ENCODE peak calls at places on chromosomes 16 and 17, in eight cellular contexts. One of them, this sample, is unnamed.

GRCh38 chr17:77233635-77234334 is 93.0 kb downstream of the SEC14L1 start:
- DNase-seq in activated CD8-positive, alpha-beta T cell treated with anti-CD3 and anti-CD28 coated beads for 36 hours: peak
- DNase-seq in fibroblast of lung: peak
- DNase-seq in mesothelial cell of epicardium: no peak
- DNase-seq in cardiac fibroblast: peak
- DNase-seq in astrocyte of the spinal cord: peak
- DNase-seq in endothelial cell: no peak
- DNase-seq in H9: no peak
- DNase-seq in this sample: no peak

GRCh38 chr17:32976605-32977004 is 15.0 kb upstream of the SPACA3 start:
- DNase-seq in activated CD8-positive, alpha-beta T cell treated with anti-CD3 and anti-CD28 coated beads for 36 hours: no peak
- DNase-seq in fibroblast of lung: no peak
- DNase-seq in mesothelial cell of epicardium: no peak
- DNase-seq in cardiac fibroblast: no peak
- DNase-seq in astrocyte of the spinal cord: no peak
- DNase-seq in endothelial cell: no peak
- DNase-seq in H9: no peak
- DNase-seq in this sample: no peak

GRCh38 chr16:27326738-27327585 is 13.2 kb downstream of the IL4R start:
- DNase-seq in activated CD8-positive, alpha-beta T cell treated with anti-CD3 and anti-CD28 coated beads for 36 hours: peak
- DNase-seq in fibroblast of lung: peak
- DNase-seq in mesothelial cell of epicardium: no peak
- DNase-seq in cardiac fibroblast: peak
- DNase-seq in astrocyte of the spinal cord: peak
- DNase-seq in endothelial cell: peak
- DNase-seq in H9: peak
- DNase-seq in this sample: no peak

GRCh38 chr16:77059441-77059840 is 131.5 kb upstream of the MON1B start:
- DNase-seq in activated CD8-positive, alpha-beta T cell treated with anti-CD3 and anti-CD28 coated beads for 36 hours: no peak
- DNase-seq in fibroblast of lung: peak
- DNase-seq in mesothelial cell of epicardium: no peak
- DNase-seq in cardiac fibroblast: no peak
- DNase-seq in astrocyte of the spinal cord: no peak
- DNase-seq in endothelial cell: no peak
- DNase-seq in H9: no peak
- DNase-seq in this sample: no peak

GRCh38 chr17:9900744-9901143 is 4.3 kb downstream of the RCVRN start:
- DNase-seq in activated CD8-positive, alpha-beta T cell treated with anti-CD3 and anti-CD28 coated beads for 36 hours: no peak
- DNase-seq in fibroblast of lung: no peak
- DNase-seq in mesothelial cell of epicardium: no peak
- DNase-seq in cardiac fibroblast: no peak
- DNase-seq in astrocyte of the spinal cord: peak
- DNase-seq in endothelial cell: no peak
- DNase-seq in H9: no peak
- DNase-seq in this sample: no peak

GRCh38 chr16:49050607-49051006 is 231.0 kb downstream of the CBLN1 start:
- DNase-seq in activated CD8-positive, alpha-beta T cell treated with anti-CD3 and anti-CD28 coated beads for 36 hours: no peak
- DNase-seq in fibroblast of lung: no peak
- DNase-seq in mesothelial cell of epicardium: no peak
- DNase-seq in cardiac fibroblast: no peak
- DNase-seq in astrocyte of the spinal cord: no peak
- DNase-seq in endothelial cell: no peak
- DNase-seq in H9: no peak
- DNase-seq in this sample: no peak

GRCh38 chr16:22967696-22968095 is 153.7 kb downstream of the HS3ST2 start:
- DNase-seq in activated CD8-positive, alpha-beta T cell treated with anti-CD3 and anti-CD28 coated beads for 36 hours: no peak
- DNase-seq in fibroblast of lung: no peak
- DNase-seq in mesothelial cell of epicardium: no peak
- DNase-seq in cardiac fibroblast: no peak
- DNase-seq in astrocyte of the spinal cord: no peak
- DNase-seq in endothelial cell: no peak
- DNase-seq in H9: no peak
- DNase-seq in this sample: no peak

GRCh38 chr16:3717235-3718018 is at the start of gene TRAP1:
- DNase-seq in activated CD8-positive, alpha-beta T cell treated with anti-CD3 and anti-CD28 coated beads for 36 hours: peak
- DNase-seq in fibroblast of lung: peak
- DNase-seq in mesothelial cell of epicardium: peak
- DNase-seq in cardiac fibroblast: peak
- DNase-seq in astrocyte of the spinal cord: peak
- DNase-seq in endothelial cell: peak
- DNase-seq in H9: peak
- DNase-seq in this sample: peak

DNA sequence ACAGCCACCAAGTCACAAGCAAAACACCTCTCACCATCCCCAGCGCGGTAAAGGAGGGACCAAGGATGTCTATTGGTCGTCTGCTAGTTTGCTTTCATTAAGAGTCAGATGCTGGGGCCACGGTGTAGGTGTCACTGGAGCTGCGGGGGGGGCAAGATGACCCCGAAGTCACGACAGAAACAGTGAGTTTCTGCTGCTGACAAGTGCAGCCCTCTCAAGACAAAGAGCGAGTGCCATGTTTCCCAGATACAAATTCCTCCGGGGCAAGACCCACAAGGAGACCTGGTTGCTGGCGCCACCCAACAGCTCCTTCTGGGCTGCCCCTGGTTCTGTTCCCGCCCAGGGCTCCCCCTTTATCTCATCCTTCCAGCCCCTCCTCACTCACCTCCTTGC is 689 bp downstream of the NCBP3 start:
- DNase-seq in activated CD8-positive, alpha-beta T cell treated with anti-CD3 and anti-CD28 coated beads for 36 hours: peak
- DNase-seq in fibroblast of lung: peak
- DNase-seq in mesothelial cell of epicardium: no peak
- DNase-seq in cardiac fibroblast: no peak
- DNase-seq in astrocyte of the spinal cord: peak
- DNase-seq in endothelial cell: no peak
- DNase-seq in H9: no peak
- DNase-seq in this sample: no peak
- TF ChIP-seq CTCF in activated CD8-positive, alpha-beta T cell treated with anti-CD3 and anti-CD28 coated beads for 36 hours: no peak
- TF ChIP-seq CTCF in fibroblast of lung: no peak
- TF ChIP-seq CTCF in mesothelial cell of epicardium: no peak
- TF ChIP-seq CTCF in cardiac fibroblast: no peak
- TF ChIP-seq CTCF in astrocyte of the spinal cord: no peak
- TF ChIP-seq CTCF in endothelial cell: no peak
- TF ChIP-seq CTCF in H9: no peak
- TF ChIP-seq CTCF in this sample: no peak

GRCh38 chr17:82083533-82084359 is 14.3 kb downstream of the FASN start:
- DNase-seq in activated CD8-positive, alpha-beta T cell treated with anti-CD3 and anti-CD28 coated beads for 36 hours: no peak
- DNase-seq in fibroblast of lung: no peak
- DNase-seq in mesothelial cell of epicardium: no peak
- DNase-seq in cardiac fibroblast: no peak
- DNase-seq in astrocyte of the spinal cord: no peak
- DNase-seq in endothelial cell: no peak
- DNase-seq in H9: no peak
- DNase-seq in this sample: no peak
- TF ChIP-seq CTCF in activated CD8-positive, alpha-beta T cell treated with anti-CD3 and anti-CD28 coated beads for 36 hours: no peak
- TF ChIP-seq CTCF in fibroblast of lung: no peak
- TF ChIP-seq CTCF in mesothelial cell of epicardium: no peak
- TF ChIP-seq CTCF in cardiac fibroblast: no peak
- TF ChIP-seq CTCF in astrocyte of the spinal cord: no peak
- TF ChIP-seq CTCF in endothelial cell: no peak
- TF ChIP-seq CTCF in H9: no peak
- TF ChIP-seq CTCF in this sample: no peak

DNA sequence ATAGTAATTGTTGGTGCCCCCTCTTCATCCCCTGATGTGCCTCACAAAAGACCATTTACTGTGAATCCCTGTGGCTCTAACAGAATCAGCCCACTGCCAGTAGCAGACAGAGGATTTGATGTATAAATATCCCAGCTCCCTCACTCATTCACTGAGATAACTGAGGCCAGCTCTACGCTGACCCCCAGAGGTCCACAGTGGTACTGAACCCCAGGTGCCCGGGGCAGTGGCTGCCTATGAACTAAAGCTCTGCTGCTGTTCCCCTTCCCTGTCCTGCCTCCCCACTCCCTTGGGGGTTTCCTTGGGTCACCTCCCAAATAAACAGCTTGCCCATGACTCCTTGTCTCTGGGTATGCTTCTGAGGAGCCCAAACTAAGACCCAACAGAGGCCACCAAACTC is 295.8 kb downstream of the FOXL1 start:
- DNase-seq in activated CD8-positive, alpha-beta T cell treated with anti-CD3 and anti-CD28 coated beads for 36 hours: peak
- DNase-seq in fibroblast of lung: no peak
- DNase-seq in mesothelial cell of epicardium: no peak
- DNase-seq in cardiac fibroblast: peak
- DNase-seq in astrocyte of the spinal cord: no peak
- DNase-seq in endothelial cell: peak
- DNase-seq in H9: peak
- DNase-seq in this sample: peak
- TF ChIP-seq CTCF in activated CD8-positive, alpha-beta T cell treated with anti-CD3 and anti-CD28 coated beads for 36 hours: peak
- TF ChIP-seq CTCF in fibroblast of lung: peak
- TF ChIP-seq CTCF in mesothelial cell of epicardium: peak
- TF ChIP-seq CTCF in cardiac fibroblast: peak
- TF ChIP-seq CTCF in astrocyte of the spinal cord: peak
- TF ChIP-seq CTCF in endothelial cell: peak
- TF ChIP-seq CTCF in H9: peak
- TF ChIP-seq CTCF in this sample: peak

GRCh38 chr17:50519141-50519834 is 11.0 kb downstream of the MYCBPAP start:
- DNase-seq in activated CD8-positive, alpha-beta T cell treated with anti-CD3 and anti-CD28 coated beads for 36 hours: no peak
- DNase-seq in fibroblast of lung: no peak
- DNase-seq in mesothelial cell of epicardium: no peak
- DNase-seq in cardiac fibroblast: peak
- DNase-seq in astrocyte of the spinal cord: no peak
- DNase-seq in endothelial cell: no peak
- DNase-seq in H9: no peak
- DNase-seq in this sample: no peak

GRCh38 chr17:50518265-50519023 is 10.2 kb downstream of the MYCBPAP start:
- DNase-seq in activated CD8-positive, alpha-beta T cell treated with anti-CD3 and anti-CD28 coated beads for 36 hours: no peak
- DNase-seq in fibroblast of lung: no peak
- DNase-seq in mesothelial cell of epicardium: no peak
- DNase-seq in cardiac fibroblast: no peak
- DNase-seq in astrocyte of the spinal cord: peak
- DNase-seq in endothelial cell: no peak
- DNase-seq in H9: no peak
- DNase-seq in this sample: no peak

GRCh38 chr17:50521517-50521916 is 11.0 kb upstream of the EPN3 start:
- DNase-seq in activated CD8-positive, alpha-beta T cell treated with anti-CD3 and anti-CD28 coated beads for 36 hours: no peak
- DNase-seq in fibroblast of lung: no peak
- DNase-seq in mesothelial cell of epicardium: no peak
- DNase-seq in cardiac fibroblast: no peak
- DNase-seq in astrocyte of the spinal cord: no peak
- DNase-seq in endothelial cell: no peak
- DNase-seq in H9: no peak
- DNase-seq in this sample: no peak

GRCh38 chr17:50522766-50523165 is 9.8 kb upstream of the EPN3 start:
- DNase-seq in activated CD8-positive, alpha-beta T cell treated with anti-CD3 and anti-CD28 coated beads for 36 hours: no peak
- DNase-seq in fibroblast of lung: no peak
- DNase-seq in mesothelial cell of epicardium: no peak
- DNase-seq in cardiac fibroblast: no peak
- DNase-seq in astrocyte of the spinal cord: no peak
- DNase-seq in endothelial cell: no peak
- DNase-seq in H9: no peak
- DNase-seq in this sample: no peak

DNA sequence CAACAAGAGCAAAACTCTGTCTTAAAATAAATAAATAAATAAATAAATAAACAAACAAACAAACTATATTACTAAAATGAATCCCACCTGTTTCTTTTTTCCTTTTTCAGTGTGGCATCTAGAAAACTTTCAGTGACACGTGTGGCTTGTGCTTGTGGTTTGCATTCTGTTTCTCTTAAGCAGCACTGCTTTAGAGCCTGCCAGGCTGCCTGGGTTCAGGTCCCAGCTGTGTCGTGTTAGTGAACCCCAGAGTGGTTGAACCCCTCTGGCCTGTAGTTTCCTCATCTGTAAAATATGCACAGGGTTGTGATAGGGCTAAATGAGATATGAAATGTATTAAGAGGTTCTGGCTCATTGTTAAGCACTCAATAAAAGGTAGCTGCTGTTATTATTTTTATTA is 12.1 kb upstream of the EPN3 start:
- DNase-seq in activated CD8-positive, alpha-beta T cell treated with anti-CD3 and anti-CD28 coated beads for 36 hours: no peak
- DNase-seq in fibroblast of lung: no peak
- DNase-seq in mesothelial cell of epicardium: no peak
- DNase-seq in cardiac fibroblast: no peak
- DNase-seq in astrocyte of the spinal cord: no peak
- DNase-seq in endothelial cell: no peak
- DNase-seq in H9: no peak
- DNase-seq in this sample: no peak
- TF ChIP-seq CTCF in activated CD8-positive, alpha-beta T cell treated with anti-CD3 and anti-CD28 coated beads for 36 hours: no peak
- TF ChIP-seq CTCF in fibroblast of lung: no peak
- TF ChIP-seq CTCF in mesothelial cell of epicardium: no peak
- TF ChIP-seq CTCF in cardiac fibroblast: no peak
- TF ChIP-seq CTCF in astrocyte of the spinal cord: no peak
- TF ChIP-seq CTCF in endothelial cell: no peak
- TF ChIP-seq CTCF in H9: no peak
- TF ChIP-seq CTCF in this sample: no peak

GRCh38 chr17:81537343-81537855 is 9.2 kb downstream of the FSCN2 start:
- DNase-seq in activated CD8-positive, alpha-beta T cell treated with anti-CD3 and anti-CD28 coated beads for 36 hours: peak
- DNase-seq in fibroblast of lung: no peak
- DNase-seq in mesothelial cell of epicardium: no peak
- DNase-seq in cardiac fibroblast: no peak
- DNase-seq in astrocyte of the spinal cord: no peak
- DNase-seq in endothelial cell: peak
- DNase-seq in H9: peak
- DNase-seq in this sample: no peak
- TF ChIP-seq CTCF in activated CD8-positive, alpha-beta T cell treated with anti-CD3 and anti-CD28 coated beads for 36 hours: peak
- TF ChIP-seq CTCF in fibroblast of lung: peak
- TF ChIP-seq CTCF in mesothelial cell of epicardium: peak
- TF ChIP-seq CTCF in cardiac fibroblast: peak
- TF ChIP-seq CTCF in astrocyte of the spinal cord: peak
- TF ChIP-seq CTCF in endothelial cell: peak
- TF ChIP-seq CTCF in H9: peak
- TF ChIP-seq CTCF in this sample: peak

GRCh38 chr17:81329927-81330883 is 35.1 kb upstream of the SLC38A10 start:
- DNase-seq in activated CD8-positive, alpha-beta T cell treated with anti-CD3 and anti-CD28 coated beads for 36 hours: no peak
- DNase-seq in fibroblast of lung: no peak
- DNase-seq in mesothelial cell of epicardium: no peak
- DNase-seq in cardiac fibroblast: no peak
- DNase-seq in astrocyte of the spinal cord: no peak
- DNase-seq in endothelial cell: no peak
- DNase-seq in H9: peak
- DNase-seq in this sample: no peak
- TF ChIP-seq CTCF in activated CD8-positive, alpha-beta T cell treated with anti-CD3 and anti-CD28 coated beads for 36 hours: no peak
- TF ChIP-seq CTCF in fibroblast of lung: no peak
- TF ChIP-seq CTCF in mesothelial cell of epicardium: no peak
- TF ChIP-seq CTCF in cardiac fibroblast: no peak
- TF ChIP-seq CTCF in astrocyte of the spinal cord: peak
- TF ChIP-seq CTCF in endothelial cell: no peak
- TF ChIP-seq CTCF in H9: peak
- TF ChIP-seq CTCF in this sample: no peak

GRCh38 chr17:28760987-28761562 is 17.3 kb downstream of the TRAF4 start:
- DNase-seq in activated CD8-positive, alpha-beta T cell treated with anti-CD3 and anti-CD28 coated beads for 36 hours: no peak
- DNase-seq in fibroblast of lung: peak
- DNase-seq in mesothelial cell of epicardium: no peak
- DNase-seq in cardiac fibroblast: peak
- DNase-seq in astrocyte of the spinal cord: peak
- DNase-seq in endothelial cell: peak
- DNase-seq in H9: peak
- DNase-seq in this sample: no peak
- TF ChIP-seq CTCF in activated CD8-positive, alpha-beta T cell treated with anti-CD3 and anti-CD28 coated beads for 36 hours: no peak
- TF ChIP-seq CTCF in fibroblast of lung: no peak
- TF ChIP-seq CTCF in mesothelial cell of epicardium: no peak
- TF ChIP-seq CTCF in cardiac fibroblast: no peak
- TF ChIP-seq CTCF in astrocyte of the spinal cord: no peak
- TF ChIP-seq CTCF in endothelial cell: no peak
- TF ChIP-seq CTCF in H9: no peak
- TF ChIP-seq CTCF in this sample: no peak

DNA sequence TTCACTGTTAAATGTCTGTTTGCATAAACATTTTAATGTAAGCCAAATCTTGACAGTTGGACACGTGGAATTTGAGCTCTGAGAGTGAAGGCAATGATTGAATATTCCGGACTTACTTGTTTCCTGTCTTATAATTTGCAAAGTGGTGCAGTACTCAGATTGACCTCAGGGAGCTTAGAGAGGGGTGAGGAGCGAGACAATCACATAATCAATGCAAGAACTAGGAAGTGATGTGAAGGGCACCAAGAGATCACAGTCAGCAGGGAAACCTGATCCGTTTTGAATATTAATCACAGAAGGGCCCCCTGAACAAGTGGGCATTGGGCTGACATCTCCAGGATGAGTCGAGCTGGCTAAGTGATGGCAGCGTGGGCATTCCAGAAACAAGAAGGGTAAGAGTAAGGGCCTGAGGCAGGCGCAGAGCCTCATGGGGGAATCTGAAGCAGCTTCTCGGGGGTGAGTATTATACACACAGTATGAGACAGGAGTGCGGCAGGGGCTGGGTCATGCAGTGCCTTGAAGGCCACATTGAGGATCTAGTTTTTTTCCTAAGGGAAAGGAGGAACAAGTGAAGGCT is 26.1 kb downstream of the TEX2 start:
- DNase-seq in activated CD8-positive, alpha-beta T cell treated with anti-CD3 and anti-CD28 coated beads for 36 hours: no peak
- DNase-seq in fibroblast of lung: no peak
- DNase-seq in mesothelial cell of epicardium: no peak
- DNase-seq in cardiac fibroblast: no peak
- DNase-seq in astrocyte of the spinal cord: no peak
- DNase-seq in endothelial cell: peak
- DNase-seq in H9: peak
- DNase-seq in this sample: no peak
- TF ChIP-seq CTCF in activated CD8-positive, alpha-beta T cell treated with anti-CD3 and anti-CD28 coated beads for 36 hours: peak
- TF ChIP-seq CTCF in fibroblast of lung: peak
- TF ChIP-seq CTCF in mesothelial cell of epicardium: peak
- TF ChIP-seq CTCF in cardiac fibroblast: no peak
- TF ChIP-seq CTCF in astrocyte of the spinal cord: peak
- TF ChIP-seq CTCF in endothelial cell: peak
- TF ChIP-seq CTCF in H9: peak
- TF ChIP-seq CTCF in this sample: peak